ENCODE peak calls at places on chromosomes 7 and 10, in ten cellular contexts. B is colonic mucosa, P is iPS DF 6.9, T is IMR-90, V is astrocyte, H is SJSA1, C is heart right ventricle, W is A549, I is thoracic aorta, O is body of pancreas. L is an unnamed sample.
A peak's percentile ranks its signal among the peaks of the same experiment; 100 is the strongest.

GRCh38 chr10:108241166-108241565 is 1076.7 kb upstream of the SORCS1 start:
- DNase-seq in B (no peak), P (no peak), T (no peak), V (no peak), H (no peak), C (no peak), W (no peak), I (no peak), O (no peak), L (no peak)

GRCh38 chr7:50663396-50664102 is 98.3 kb upstream of the DDC start:
- DNase-seq in B (no peak), P (no peak), T (no peak), V (no peak), H (peak; percentile 24), C (no peak), W (no peak), I (no peak), O (no peak), L (no peak)

GRCh38 chr10:76352300-76352699 is 920.9 kb downstream of the LRMDA start:
- DNase-seq in B (no peak), P (no peak), T (peak; percentile 96), V (peak; percentile 89), H (peak; percentile 73), C (no peak), W (no peak), I (no peak), O (no peak), L (no peak)

GRCh38 chr10:126135939-126136595 is 239.7 kb downstream of the FANK1 start:
- DNase-seq in B (peak; percentile 4), P (no peak), T (no peak), V (no peak), H (no peak), C (no peak), W (no peak), I (no peak), O (no peak), L (no peak)

GRCh38 chr10:44994752-44995530 is 5.8 kb upstream of the ZNF22 start:
- DNase-seq in B (no peak), P (no peak), T (no peak), V (no peak), H (no peak), C (peak; percentile 29), W (no peak), I (no peak), O (peak; percentile 78), L (no peak)

GRCh38 chr7:77885155-77885554 is 86.6 kb downstream of the PHTF2 start:
- DNase-seq in B (no peak), P (no peak), T (no peak), V (no peak), H (no peak), C (no peak), W (no peak), I (no peak), O (no peak), L (no peak)

GRCh38 chr10:124700293-124701037 is 43.7 kb downstream of the FAM53B start:
- DNase-seq in B (no peak), P (no peak), T (no peak), V (no peak), H (no peak), C (no peak), W (no peak), I (no peak), O (no peak), L (no peak)

GRCh38 chr7:127793582-127793981 is 141.6 kb downstream of the SND1 start:
- DNase-seq in B (no peak), P (no peak), T (no peak), V (no peak), H (no peak), C (no peak), W (no peak), I (no peak), O (no peak), L (no peak)

GRCh38 chr7:34133983-34134782 is 228.8 kb downstream of the BMPER start:
- DNase-seq in B (peak; percentile 59), P (peak; percentile 50), T (peak; percentile 84), V (peak; percentile 67), H (peak; percentile 66), C (peak; percentile 56), W (peak; percentile 64), I (no peak), O (peak; percentile 66), L (no peak)

GRCh38 chr10:1009071-1009494 is 16.6 kb downstream of the IDI2 start:
- DNase-seq in B (no peak), P (no peak), T (no peak), V (no peak), H (no peak), C (no peak), W (no peak), I (no peak), O (no peak), L (no peak)

GRCh38 chr7:3835102-3835501 is 534.0 kb downstream of the SDK1 start:
- DNase-seq in B (peak; percentile 58), P (no peak), T (no peak), V (peak; percentile 32), H (no peak), C (no peak), W (no peak), I (no peak), O (no peak), L (no peak)

GRCh38 chr10:14918964-14919363 is 34.9 kb downstream of the DCLRE1C start:
- DNase-seq in B (no peak), P (no peak), T (no peak), V (peak; percentile 3), H (no peak), C (no peak), W (no peak), I (no peak), O (no peak), L (no peak)
- H3K9me3 ChIP-seq in B (no peaks in the 10 kb centered on the region), P (no peaks in the 10 kb centered on the region), T (peaks cover 12% of the 10 kb centered on the region), V (peaks cover 8% of the 10 kb centered on the region), H (peaks cover 8% of the 10 kb centered on the region), C (peaks cover 7% of the 10 kb centered on the region), W (peaks cover 33% of the 10 kb centered on the region), I (no peaks in the 10 kb centered on the region), O (no peaks in the 10 kb centered on the region), L (peaks cover 26% of the 10 kb centered on the region)

GRCh38 chr7:42348071-42348470 is 111.1 kb upstream of the GLI3 start:
- DNase-seq in B (no peak), P (no peak), T (no peak), V (no peak), H (no peak), C (no peak), W (no peak), I (no peak), O (no peak), L (no peak)

GRCh38 chr7:42347616-42348015 is 110.6 kb upstream of the GLI3 start:
- DNase-seq in B (no peak), P (no peak), T (no peak), V (no peak), H (no peak), C (no peak), W (no peak), I (no peak), O (no peak), L (no peak)

GRCh38 chr7:42348627-42349026 is 111.6 kb upstream of the GLI3 start:
- DNase-seq in B (no peak), P (no peak), T (no peak), V (peak; percentile 3), H (no peak), C (no peak), W (no peak), I (no peak), O (no peak), L (no peak)

GRCh38 chr7:42350801-42351200 is 113.8 kb upstream of the GLI3 start:
- DNase-seq in B (no peak), P (no peak), T (no peak), V (peak; percentile 63), H (no peak), C (peak; percentile 9), W (no peak), I (no peak), O (no peak), L (no peak)

DNA sequence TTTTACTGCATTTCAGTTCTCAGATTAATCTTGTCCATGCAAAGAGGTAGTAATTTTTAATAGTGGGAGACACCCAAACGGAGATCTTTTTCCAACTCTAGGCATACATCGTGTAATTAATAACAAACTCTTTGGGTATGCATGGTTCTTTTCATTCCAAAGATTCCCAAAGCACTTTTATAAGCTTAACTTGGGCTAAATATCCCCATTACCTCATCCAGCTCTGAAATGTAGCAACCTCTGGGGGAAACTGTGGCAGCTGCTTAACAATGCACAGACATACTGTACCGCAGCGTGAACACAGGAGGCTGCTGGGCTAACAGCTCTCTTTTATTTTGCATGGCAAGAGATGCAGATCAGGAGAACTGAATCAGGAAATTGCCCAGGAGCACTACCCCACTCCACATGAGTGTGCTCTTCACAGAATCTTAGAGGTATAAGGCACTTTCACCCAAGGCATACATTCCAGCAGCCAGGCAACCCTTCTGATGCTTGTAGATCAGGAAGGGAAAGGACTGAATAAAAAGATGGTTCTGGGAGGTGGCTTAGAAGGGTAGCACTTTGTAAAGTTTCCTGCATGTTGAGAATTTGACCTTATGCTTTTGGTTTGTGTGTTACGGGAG is 114.4 kb upstream of the GLI3 start:
- DNase-seq in B (no peak), P (no peak), T (no peak), V (peak; percentile 41), H (no peak), C (no peak), W (no peak), I (no peak), O (no peak), L (no peak)
- H3K4me1 ChIP-seq in B (no peaks in the 10 kb centered on the region), P (peaks cover 3% of the 10 kb centered on the region), T (no peaks in the 10 kb centered on the region), V (no peaks in the 10 kb centered on the region), H (no peaks in the 10 kb centered on the region), C (no peaks in the 10 kb centered on the region), W (no peaks in the 10 kb centered on the region), I (no peaks in the 10 kb centered on the region), O (no peaks in the 10 kb centered on the region), L (no peaks in the 10 kb centered on the region)

DNA sequence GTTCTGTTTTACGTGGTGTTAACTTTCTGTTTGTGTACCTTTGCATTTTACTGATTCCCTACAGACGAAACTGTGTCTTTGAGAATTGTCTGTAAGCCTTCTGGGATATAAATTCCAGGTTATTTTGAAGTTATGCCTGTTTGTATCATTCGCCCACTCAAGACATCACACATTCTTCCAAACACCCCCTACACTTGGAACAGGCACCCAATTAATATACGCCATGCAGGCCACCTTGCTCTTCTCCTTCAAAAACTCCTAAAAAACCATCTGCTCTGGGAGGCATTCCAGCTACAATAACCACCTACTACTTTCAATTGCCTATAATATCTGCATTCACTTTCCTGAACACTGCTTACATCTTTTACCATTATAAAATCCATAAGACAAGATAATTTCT is 453.3 kb downstream of the DGKB start:
- DNase-seq in B (no peak), P (no peak), T (no peak), V (no peak), H (no peak), C (no peak), W (no peak), I (no peak), O (no peak), L (no peak)
- H3K9me3 ChIP-seq in B (no peaks in the 10 kb centered on the region), P (no peaks in the 10 kb centered on the region), T (no peaks in the 10 kb centered on the region), V (no peaks in the 10 kb centered on the region), H (no peaks in the 10 kb centered on the region), C (no peaks in the 10 kb centered on the region), W (no peaks in the 10 kb centered on the region), I (no peaks in the 10 kb centered on the region), O (no peaks in the 10 kb centered on the region), L (no peaks in the 10 kb centered on the region)

DNA sequence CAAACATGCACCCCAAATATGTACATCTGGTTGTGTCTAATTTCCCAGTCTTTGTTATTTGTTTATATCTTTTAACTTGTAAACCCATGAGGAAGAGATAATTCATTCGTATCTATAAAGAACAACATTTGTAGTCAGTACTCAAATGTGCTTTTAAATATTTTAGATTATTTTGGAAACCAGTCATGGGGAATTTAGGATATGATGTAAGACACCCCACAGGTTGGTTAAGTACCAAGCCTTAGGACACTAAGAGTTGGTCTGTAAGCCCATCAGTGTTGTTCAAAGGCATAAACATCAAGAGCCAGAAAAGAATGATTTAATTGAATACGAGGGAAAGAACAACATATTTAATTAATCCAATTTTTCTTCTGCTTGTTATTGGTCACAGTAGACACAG is 421.1 kb upstream of the SEMA3C start:
- DNase-seq in B (no peak), P (no peak), T (peak; percentile 14), V (no peak), H (no peak), C (no peak), W (no peak), I (no peak), O (no peak), L (no peak)
- H3K4me1 ChIP-seq in B (no peaks in the 10 kb centered on the region), P (no peaks in the 10 kb centered on the region), T (peaks cover 1% of the 10 kb centered on the region), V (no peaks in the 10 kb centered on the region), H (no peaks in the 10 kb centered on the region), C (no peaks in the 10 kb centered on the region), W (no peaks in the 10 kb centered on the region), I (no peaks in the 10 kb centered on the region), O (no peaks in the 10 kb centered on the region), L (no peaks in the 10 kb centered on the region)